ENCODE peak calls at places on chromosome 5, in seven cellular contexts. One of them, this sample, is unnamed.

GRCh38 chr5:74192606-74193299 is 447.8 kb downstream of the ENC1 start:
- ATAC-seq in stimulated activated naive CD8-positive, alpha-beta T cell treated with anti-CD3 and anti-CD28 coated beads, Interleukin-15, amount 100 ng/mL, for 72 hours: no peak
- ATAC-seq in upper lobe of right lung: no peak
- ATAC-seq in left ventricle myocardium superior: peak
- ATAC-seq in stimulated activated memory B cell treated with anti-CD40 and anti-IgM and Interleukin-4, amounts not matched to agents 10 μg/mL and 1 μg/mL and 100 μg/mL, for 72 hours: no peak
- ATAC-seq in right cardiac atrium: peak
- ATAC-seq in RWPE2: no peak
- ATAC-seq in this sample: no peak

GRCh38 chr5:119393201-119393691 is 37.4 kb downstream of the TNFAIP8 start:
- ATAC-seq in stimulated activated naive CD8-positive, alpha-beta T cell treated with anti-CD3 and anti-CD28 coated beads, Interleukin-15, amount 100 ng/mL, for 72 hours: no peak
- ATAC-seq in upper lobe of right lung: no peak
- ATAC-seq in left ventricle myocardium superior: no peak
- ATAC-seq in stimulated activated memory B cell treated with anti-CD40 and anti-IgM and Interleukin-4, amounts not matched to agents 10 μg/mL and 1 μg/mL and 100 μg/mL, for 72 hours: no peak
- ATAC-seq in right cardiac atrium: no peak
- ATAC-seq in RWPE2: no peak
- ATAC-seq in this sample: no peak

GRCh38 chr5:146076455-146076854 is 28.9 kb downstream of the PLAC8L1 start:
- ATAC-seq in stimulated activated naive CD8-positive, alpha-beta T cell treated with anti-CD3 and anti-CD28 coated beads, Interleukin-15, amount 100 ng/mL, for 72 hours: no peak
- ATAC-seq in upper lobe of right lung: no peak
- ATAC-seq in left ventricle myocardium superior: no peak
- ATAC-seq in stimulated activated memory B cell treated with anti-CD40 and anti-IgM and Interleukin-4, amounts not matched to agents 10 μg/mL and 1 μg/mL and 100 μg/mL, for 72 hours: no peak
- ATAC-seq in right cardiac atrium: no peak
- ATAC-seq in RWPE2: no peak
- ATAC-seq in this sample: no peak

GRCh38 chr5:124034963-124035362 is 523.0 kb downstream of the CSNK1G3 start:
- ATAC-seq in stimulated activated naive CD8-positive, alpha-beta T cell treated with anti-CD3 and anti-CD28 coated beads, Interleukin-15, amount 100 ng/mL, for 72 hours: no peak
- ATAC-seq in upper lobe of right lung: no peak
- ATAC-seq in left ventricle myocardium superior: no peak
- ATAC-seq in stimulated activated memory B cell treated with anti-CD40 and anti-IgM and Interleukin-4, amounts not matched to agents 10 μg/mL and 1 μg/mL and 100 μg/mL, for 72 hours: peak
- ATAC-seq in right cardiac atrium: no peak
- ATAC-seq in RWPE2: no peak
- ATAC-seq in this sample: no peak

GRCh38 chr5:132870801-132871200 is 2.7 kb upstream of the LEAP2 start:
- ATAC-seq in stimulated activated naive CD8-positive, alpha-beta T cell treated with anti-CD3 and anti-CD28 coated beads, Interleukin-15, amount 100 ng/mL, for 72 hours: no peak
- ATAC-seq in upper lobe of right lung: no peak
- ATAC-seq in left ventricle myocardium superior: no peak
- ATAC-seq in stimulated activated memory B cell treated with anti-CD40 and anti-IgM and Interleukin-4, amounts not matched to agents 10 μg/mL and 1 μg/mL and 100 μg/mL, for 72 hours: no peak
- ATAC-seq in right cardiac atrium: no peak
- ATAC-seq in RWPE2: no peak
- ATAC-seq in this sample: no peak

GRCh38 chr5:111135406-111135805 is 43.3 kb downstream of the WDR36 start:
- ATAC-seq in stimulated activated naive CD8-positive, alpha-beta T cell treated with anti-CD3 and anti-CD28 coated beads, Interleukin-15, amount 100 ng/mL, for 72 hours: no peak
- ATAC-seq in upper lobe of right lung: no peak
- ATAC-seq in left ventricle myocardium superior: no peak
- ATAC-seq in stimulated activated memory B cell treated with anti-CD40 and anti-IgM and Interleukin-4, amounts not matched to agents 10 μg/mL and 1 μg/mL and 100 μg/mL, for 72 hours: peak
- ATAC-seq in right cardiac atrium: peak
- ATAC-seq in RWPE2: no peak
- ATAC-seq in this sample: no peak

GRCh38 chr5:141870871-141871270 is 7.3 kb downstream of the PCDH1 start:
- ATAC-seq in stimulated activated naive CD8-positive, alpha-beta T cell treated with anti-CD3 and anti-CD28 coated beads, Interleukin-15, amount 100 ng/mL, for 72 hours: no peak
- ATAC-seq in upper lobe of right lung: no peak
- ATAC-seq in left ventricle myocardium superior: no peak
- ATAC-seq in stimulated activated memory B cell treated with anti-CD40 and anti-IgM and Interleukin-4, amounts not matched to agents 10 μg/mL and 1 μg/mL and 100 μg/mL, for 72 hours: no peak
- ATAC-seq in right cardiac atrium: no peak
- ATAC-seq in RWPE2: peak
- ATAC-seq in this sample: no peak

GRCh38 chr5:113295111-113295539 is 139.7 kb downstream of the TSSK1B start:
- ATAC-seq in stimulated activated naive CD8-positive, alpha-beta T cell treated with anti-CD3 and anti-CD28 coated beads, Interleukin-15, amount 100 ng/mL, for 72 hours: no peak
- ATAC-seq in upper lobe of right lung: no peak
- ATAC-seq in left ventricle myocardium superior: peak
- ATAC-seq in stimulated activated memory B cell treated with anti-CD40 and anti-IgM and Interleukin-4, amounts not matched to agents 10 μg/mL and 1 μg/mL and 100 μg/mL, for 72 hours: no peak
- ATAC-seq in right cardiac atrium: peak
- ATAC-seq in RWPE2: no peak
- ATAC-seq in this sample: no peak

GRCh38 chr5:102628449-102629175 is 126.5 kb upstream of the PAM start:
- ATAC-seq in stimulated activated naive CD8-positive, alpha-beta T cell treated with anti-CD3 and anti-CD28 coated beads, Interleukin-15, amount 100 ng/mL, for 72 hours: no peak
- ATAC-seq in upper lobe of right lung: peak
- ATAC-seq in left ventricle myocardium superior: peak
- ATAC-seq in stimulated activated memory B cell treated with anti-CD40 and anti-IgM and Interleukin-4, amounts not matched to agents 10 μg/mL and 1 μg/mL and 100 μg/mL, for 72 hours: peak
- ATAC-seq in right cardiac atrium: no peak
- ATAC-seq in RWPE2: peak
- ATAC-seq in this sample: no peak

GRCh38 chr5:157219491-157220271 is 39.0 kb downstream of the ITK start:
- ATAC-seq in stimulated activated naive CD8-positive, alpha-beta T cell treated with anti-CD3 and anti-CD28 coated beads, Interleukin-15, amount 100 ng/mL, for 72 hours: peak
- ATAC-seq in upper lobe of right lung: no peak
- ATAC-seq in left ventricle myocardium superior: peak
- ATAC-seq in stimulated activated memory B cell treated with anti-CD40 and anti-IgM and Interleukin-4, amounts not matched to agents 10 μg/mL and 1 μg/mL and 100 μg/mL, for 72 hours: peak
- ATAC-seq in right cardiac atrium: peak
- ATAC-seq in RWPE2: no peak
- ATAC-seq in this sample: peak

GRCh38 chr5:113376640-113377039 is 58.1 kb downstream of the TSSK1B start:
- ATAC-seq in stimulated activated naive CD8-positive, alpha-beta T cell treated with anti-CD3 and anti-CD28 coated beads, Interleukin-15, amount 100 ng/mL, for 72 hours: no peak
- ATAC-seq in upper lobe of right lung: no peak
- ATAC-seq in left ventricle myocardium superior: no peak
- ATAC-seq in stimulated activated memory B cell treated with anti-CD40 and anti-IgM and Interleukin-4, amounts not matched to agents 10 μg/mL and 1 μg/mL and 100 μg/mL, for 72 hours: no peak
- ATAC-seq in right cardiac atrium: no peak
- ATAC-seq in RWPE2: peak
- ATAC-seq in this sample: no peak